ENCODE peak calls at places on chromosomes 2 and 18, in six cellular contexts. J, F, M, W, X and C are unnamed samples.

GRCh38 chr2:64640153-64641044 is 13.3 kb downstream of the SERTAD2 start:
- DNase-seq in X (no peak), F (no peak), J (peak; percentile 53), M (no peak), W (no peak), C (no peak)

GRCh38 chr2:56749152-56749752 is 565.5 kb downstream of the CCDC85A start:
- DNase-seq in X (no peak), F (no peak), M (no peak), J (peak; percentile 39), W (no peak), C (no peak)

GRCh38 chr2:228593992-228594391 is 412.5 kb upstream of the SPHKAP start:
- DNase-seq in J (no peak), W (no peak), M (no peak), X (no peak), F (no peak), C (no peak)

GRCh38 chr2:43455735-43456642 is 139.8 kb downstream of the THADA start:
- DNase-seq in F (no peak), M (no peak), X (no peak), W (no peak), J (peak; percentile 46), C (no peak)

GRCh38 chr2:127596311-127597045 is 49.5 kb upstream of the GPR17 start:
- DNase-seq in X (no peak), J (no peak), W (no peak), M (peak; percentile 21), F (no peak), C (no peak)

GRCh38 chr18:38718365-38718901 is 1152.8 kb upstream of the CELF4 start:
- DNase-seq in M (no peak), X (no peak), J (no peak), W (no peak), F (no peak), C (no peak)

GRCh38 chr2:26848336-26849055 is 564 bp downstream of the DPYSL5 start:
- DNase-seq in F (peak; percentile 65), M (peak; percentile 38), J (peak; percentile 49), X (no peak), W (no peak), C (no peak)

GRCh38 chr2:26616032-26616863 is 24.9 kb downstream of the CIB4 start:
- DNase-seq in M (no peak), W (no peak), X (no peak), F (no peak), J (no peak), C (no peak)

GRCh38 chr2:231968820-231969219 is 7.3 kb downstream of the DIS3L2 start:
- DNase-seq in J (no peak), F (no peak), W (no peak), X (no peak), M (no peak), C (no peak)

GRCh38 chr2:118375907-118376306 is 287.6 kb downstream of the INSIG2 start:
- DNase-seq in W (no peak), F (no peak), J (no peak), M (no peak), X (no peak), C (no peak)

GRCh38 chr2:233960203-233960602 is 43.0 kb downstream of the TRPM8 start:
- DNase-seq in J (no peak), F (no peak), X (no peak), W (no peak), M (no peak), C (no peak)

GRCh38 chr2:88809216-88809615 is 117.7 kb downstream of the RPIA start:
- DNase-seq in F (no peak), M (no peak), W (no peak), X (no peak), J (no peak), C (no peak)

GRCh38 chr2:45382744-45383143 is 228.3 kb downstream of the SRBD1 start:
- DNase-seq in F (no peak), X (no peak), M (no peak), W (no peak), J (no peak), C (no peak)

GRCh38 chr18:73669299-73669698 is 478.3 kb downstream of the FBXO15 start:
- DNase-seq in M (no peak), W (no peak), F (no peak), X (no peak), J (no peak), C (no peak)

GRCh38 chr2:145484443-145485086 is 964.6 kb upstream of the ZEB2 start:
- DNase-seq in F (no peak), J (peak; percentile 49), X (no peak), M (no peak), W (no peak), C (no peak)

GRCh38 chr2:192390401-192390800 is 195.7 kb upstream of the TMEFF2 start:
- DNase-seq in W (no peak), X (no peak), M (no peak), J (no peak), F (no peak), C (no peak)

GRCh38 chr2:179917272-179917671 is 55.9 kb upstream of the ZNF385B start:
- DNase-seq in J (peak; percentile 19), X (no peak), M (no peak), F (no peak), W (no peak), C (no peak)

GRCh38 chr2:65076345-65076710 is 20.1 kb downstream of the CEP68 start:
- DNase-seq in M (no peak), J (no peak), W (no peak), X (no peak), F (no peak), C (no peak)

GRCh38 chr2:105114551-105114950 is 76.7 kb downstream of the MRPS9 start:
- DNase-seq in J (peak; percentile 63), F (peak; percentile 62), W (peak; percentile 44), M (no peak), X (no peak), C (no peak)

GRCh38 chr2:101109451-101110140 is 41.6 kb downstream of the TBC1D8 start:
- DNase-seq in F (no peak), J (peak; percentile 22), M (peak; percentile 56), X (no peak), W (no peak), C (peak; percentile 45)